ENCODE peak calls at places on chromosome 1, in nine cellular contexts. U is activated T-helper 1 cell treated with anti-CD3 and anti-CD28 coated beads, Interleukin-2, amount 50 U/mL, for 16 hours; O is uterus; F is OCI-M1; I is small intestine; Z is pancreas; C is stimulated activated CD4-positive, alpha-beta T cell treated with anti-CD3 and anti-CD28 coated beads, TNF-alpha, amount 100 ng/mL, for 1 hour; M is sigmoid colon; L is AG09319. X is an unnamed sample.

GRCh38 chr1:8194481-8195227 is 123.3 kb upstream of the SLC45A1 start:
- DNase-seq in O (no peak), L (no peak), C (no peak), F (peak; percentile 8), I (no peak), U (no peak), Z (no peak), M (no peak), X (no peak)

GRCh38 chr1:46616277-46617107 is at the start of gene MOB3C:
- DNase-seq in O (peak; percentile 90), Z (peak; percentile 78), F (peak; percentile 78), L (peak; percentile 59), U (peak; percentile 36), C (peak; percentile 55), I (peak; percentile 79), M (peak; percentile 96), X (peak; percentile 23)

GRCh38 chr1:106785136-106785535 is 271.3 kb upstream of the PRMT6 start:
- DNase-seq in L (no peak), I (no peak), O (no peak), Z (no peak), M (no peak), C (no peak), F (no peak), U (no peak), X (no peak)

GRCh38 chr1:24102966-24103365 is 9.0 kb downstream of the MYOM3 start:
- DNase-seq in F (no peak), L (no peak), Z (peak; percentile 70), U (no peak), C (no peak), I (no peak), O (no peak), M (no peak), X (no peak)

GRCh38 chr1:30738040-30738441 is 14.7 kb upstream of the MATN1 start:
- DNase-seq in Z (no peak), I (no peak), M (no peak), U (no peak), C (no peak), O (no peak), F (no peak), L (no peak), X (no peak)

GRCh38 chr1:31822766-31823165 is 6.9 kb upstream of the SPOCD1 start:
- DNase-seq in Z (no peak), O (no peak), I (no peak), L (no peak), M (no peak), F (no peak), C (no peak), U (no peak), X (no peak)

GRCh38 chr1:220783453-220783852 is 3.3 kb upstream of the MTARC1 start:
- DNase-seq in L (no peak), I (no peak), U (no peak), Z (no peak), C (no peak), M (no peak), O (no peak), F (no peak), X (no peak)

GRCh38 chr1:27284425-27285287 is 37.3 kb upstream of the TMEM222 start:
- DNase-seq in U (peak; percentile 86), M (peak; percentile 88), L (peak; percentile 35), I (peak; percentile 83), Z (peak; percentile 66), F (peak; percentile 87), C (peak; percentile 80), O (peak; percentile 86), X (peak; percentile 75)

GRCh38 chr1:224503161-224504118 is 68.8 kb upstream of the WDR26 start:
- DNase-seq in C (no peak), O (peak; percentile 63), F (peak; percentile 100), L (peak; percentile 87), U (no peak), Z (peak; percentile 98), I (peak; percentile 88), M (peak; percentile 93), X (no peak)

X was measured in central memory CD8-positive, alpha-beta T cell.